ENCODE peak calls at places on chromosome 7, in four cellular contexts. V is neural crest cell, T is nephron progenitor cell, Y is NCI-H187. G is an unnamed sample.

GRCh38 chr7:42097756-42098155 is 139.3 kb downstream of the GLI3 start:
- DNase-seq in V (no peak), T (no peak), Y (no peak), G (no peak)

GRCh38 chr7:49089717-49090116 is 165.4 kb downstream of the CDC14C start:
- DNase-seq in V (no peak), T (no peak), Y (no peak), G (no peak)

GRCh38 chr7:155921804-155922506 is 109.7 kb upstream of the SHH start:
- DNase-seq in V (no peak), T (no peak), Y (no peak), G (no peak)

GRCh38 chr7:30062587-30062986 is 34.4 kb downstream of the PLEKHA8 start:
- DNase-seq in V (no peak), T (no peak), Y (no peak), G (peak; percentile 29)

GRCh38 chr7:99418260-99418659 is 9.5 kb downstream of the BUD31 start:
- DNase-seq in V (no peak), T (no peak), Y (no peak), G (no peak)

GRCh38 chr7:44811571-44811970 is 15.1 kb downstream of the PPIA start:
- DNase-seq in V (no peak), T (no peak), Y (no peak), G (no peak)

GRCh38 chr7:112383671-112384417 is 66.4 kb upstream of the IFRD1 start:
- DNase-seq in V (no peak), T (no peak), Y (peak; percentile 3), G (no peak)

GRCh38 chr7:159049266-159050025 is 95.2 kb downstream of the VIPR2 start:
- DNase-seq in V (no peak), T (no peak), Y (no peak), G (no peak)

GRCh38 chr7:78479348-78479747 is 680.8 kb downstream of the PHTF2 start:
- DNase-seq in V (no peak), T (no peak), Y (no peak), G (no peak)

GRCh38 chr7:40701836-40702551 is 567.2 kb downstream of the SUGCT start:
- DNase-seq in V (no peak), T (no peak), Y (no peak), G (no peak)

GRCh38 chr7:30247546-30248386 is 36.6 kb upstream of the ZNRF2 start:
- DNase-seq in V (no peak), T (no peak), Y (no peak), G (no peak)

GRCh38 chr7:158926348-158926747 is 70.0 kb downstream of the DYNC2I1 start:
- DNase-seq in V (no peak), T (no peak), Y (no peak), G (no peak)

GRCh38 chr7:98229441-98229840 is 18.2 kb downstream of the BHLHA15 start:
- DNase-seq in V (no peak), T (no peak), Y (no peak), G (no peak)

GRCh38 chr7:131897016-131897789 is 340.8 kb upstream of the PODXL start:
- DNase-seq in V (no peak), T (peak; percentile 50), Y (peak; percentile 24), G (peak; percentile 31)

GRCh38 chr7:41190615-41191014 is 512.3 kb downstream of the INHBA start:
- DNase-seq in V (no peak), T (no peak), Y (no peak), G (no peak)

GRCh38 chr7:100840470-100841100 is 11.9 kb upstream of the SLC12A9 start:
- DNase-seq in V (no peak), T (no peak), Y (no peak), G (no peak)

GRCh38 chr7:5422324-5423271 is 1.0 kb downstream of the TNRC18 start:
- DNase-seq in V (peak; percentile 14), T (peak; percentile 46), Y (no peak), G (no peak)

GRCh38 chr7:130939285-130940095 is 205.5 kb upstream of the KLF14 start:
- DNase-seq in V (no peak), T (no peak), Y (no peak), G (peak; percentile 64)

GRCh38 chr7:41694490-41694889 is 8.4 kb downstream of the INHBA start:
- DNase-seq in V (no peak), T (no peak), Y (no peak), G (peak; percentile 37)

GRCh38 chr7:28446131-28446530 is 33.8 kb downstream of the CREB5 start:
- DNase-seq in V (no peak), T (no peak), Y (no peak), G (no peak)

GRCh38 chr7:146067880-146068279 is 48.7 kb upstream of the CNTNAP2 start:
- DNase-seq in V (no peak), T (no peak), Y (peak; percentile 58), G (no peak)

GRCh38 chr7:25830986-25831558 is 320.9 kb upstream of the NFE2L3 start:
- DNase-seq in V (no peak), T (no peak), Y (no peak), G (no peak)

GRCh38 chr7:29285861-29286260 is 91.3 kb downstream of the CHN2 start:
- DNase-seq in V (no peak), T (no peak), Y (no peak), G (no peak)

GRCh38 chr7:102933763-102934162 is 21.0 kb downstream of the LRRC17 start:
- DNase-seq in V (peak; percentile 10), T (peak; percentile 36), Y (no peak), G (no peak)

GRCh38 chr7:24665564-24666294 is 91.5 kb downstream of the GSDME start:
- DNase-seq in V (peak; percentile 48), T (peak; percentile 47), Y (peak; percentile 24), G (peak; percentile 51)

GRCh38 chr7:83005410-83005809 is 157.3 kb downstream of the PCLO start:
- DNase-seq in V (no peak), T (no peak), Y (no peak), G (no peak)

GRCh38 chr7:20894806-20895205 is 108.1 kb upstream of the SP8 start:
- DNase-seq in V (no peak), T (no peak), Y (no peak), G (no peak)

GRCh38 chr7:80277434-80278427 is 143.1 kb downstream of the GNAI1 start:
- DNase-seq in V (no peak), T (no peak), Y (no peak), G (peak; percentile 82)

GRCh38 chr7:74633451-74633921 is 24.0 kb upstream of the GTF2I start:
- DNase-seq in V (no peak), T (no peak), Y (no peak), G (no peak)

GRCh38 chr7:2717905-2718702 is 30.1 kb downstream of the AMZ1 start:
- DNase-seq in V (no peak), T (no peak), Y (no peak), G (no peak)

GRCh38 chr7:25893436-25893835 is 258.6 kb upstream of the NFE2L3 start:
- DNase-seq in V (no peak), T (no peak), Y (no peak), G (no peak)

GRCh38 chr7:48177271-48177670 is 6.0 kb downstream of the ABCA13 start:
- DNase-seq in V (no peak), T (no peak), Y (no peak), G (no peak)

GRCh38 chr7:26658080-26658697 is 206.2 kb downstream of the SKAP2 start:
- DNase-seq in V (peak; percentile 5), T (no peak), Y (peak; percentile 56), G (no peak)

GRCh38 chr7:66682350-66683093 is 53.8 kb downstream of the KCTD7 start:
- DNase-seq in V (peak; percentile 22), T (no peak), Y (no peak), G (no peak)

GRCh38 chr7:83921798-83922607 is 272.6 kb downstream of the SEMA3A start:
- DNase-seq in V (no peak), T (no peak), Y (no peak), G (no peak)